ENCODE peak calls at places on chromosomes 11 and 22, in ten cellular contexts. G is PC-3, S is retina, R is fibroblast of mammary gland, L is NCI-H2107, N is erythroblast, K is NCI-H2081, H is GM03348, T is activated T-cell treated with anti-CD3 and anti-CD28 coated beads for 1 hour, U is ascending aorta. M is an unnamed sample.

GRCh38 chr11:69002743-69003231 is 10.3 kb downstream of the MRGPRF start:
- DNase-seq in K (no peak), N (no peak), G (no peak), T (no peak), L (no peak), S (no peak), U (no peak), R (no peak), H (no peak), M (no peak)

GRCh38 chr22:22087854-22088657 is 105.5 kb upstream of the TOP3B start:
- DNase-seq in S (no peak), G (no peak), U (no peak), T (no peak), H (no peak), R (no peak), K (no peak), N (no peak), L (no peak), M (no peak)

GRCh38 chr11:15707971-15708370 is 593.2 kb downstream of the INSC start:
- DNase-seq in T (no peak), U (no peak), N (no peak), K (peak), S (no peak), H (no peak), L (peak), R (no peak), G (peak), M (no peak)

GRCh38 chr11:71451596-71452353 is 1.2 kb upstream of the NADSYN1 start:
- DNase-seq in H (no peak), R (no peak), T (no peak), N (peak), G (peak), K (peak), S (peak), L (no peak), U (no peak), M (no peak)

GRCh38 chr11:11528986-11529385 is 92.8 kb downstream of the GALNT18 start:
- DNase-seq in N (no peak), K (no peak), H (no peak), G (no peak), S (no peak), L (no peak), R (no peak), U (no peak), T (no peak), M (no peak)

GRCh38 chr11:126007263-126007662 is 55.4 kb downstream of the CDON start:
- DNase-seq in S (no peak), U (no peak), K (no peak), H (peak), N (no peak), G (peak), T (no peak), L (no peak), R (peak), M (no peak)

GRCh38 chr11:12525466-12526055 is 148.2 kb downstream of the PARVA start:
- DNase-seq in U (no peak), H (no peak), R (no peak), T (no peak), K (no peak), S (no peak), G (no peak), N (no peak), L (no peak), M (no peak)

GRCh38 chr22:27331526-27332281 is 469.9 kb downstream of the MN1 start:
- DNase-seq in S (peak), G (peak), R (peak), U (peak), T (no peak), N (peak), K (peak), H (peak), L (no peak), M (no peak)

GRCh38 chr22:48581821-48582469 is 1245.7 kb downstream of the BRD1 start:
- DNase-seq in H (no peak), R (no peak), G (no peak), N (peak), T (no peak), L (no peak), U (no peak), K (no peak), S (peak), M (no peak)

GRCh38 chr11:12512132-12512531 is 134.8 kb downstream of the PARVA start:
- DNase-seq in N (no peak), U (no peak), T (no peak), H (no peak), K (no peak), G (no peak), R (no peak), S (no peak), L (no peak), M (no peak)

GRCh38 chr11:45741582-45741981 is 63.4 kb upstream of the SLC35C1 start:
- DNase-seq in N (no peak), R (no peak), T (no peak), K (no peak), L (no peak), U (no peak), G (no peak), H (no peak), S (no peak), M (no peak)

GRCh38 chr11:74268451-74268850 is 43.0 kb downstream of the P4HA3 start:
- DNase-seq in L (no peak), H (no peak), S (no peak), R (no peak), N (no peak), K (no peak), U (no peak), G (peak), T (no peak), M (no peak)

GRCh38 chr11:68756171-68756766 is 4.9 kb upstream of the TESMIN start:
- DNase-seq in U (no peak), G (peak), R (peak), N (no peak), T (no peak), S (no peak), L (no peak), H (no peak), K (no peak), M (no peak)

GRCh38 chr11:1087961-1088926 is 13.6 kb downstream of the MUC2 start:
- DNase-seq in H (no peak), L (no peak), S (no peak), N (no peak), U (no peak), G (no peak), T (no peak), K (no peak), R (no peak), M (no peak)

GRCh38 chr22:20514658-20515406 is 7.4 kb downstream of the MED15 start:
- DNase-seq in G (peak), S (no peak), N (no peak), H (peak), U (no peak), T (no peak), R (peak), K (no peak), L (no peak), M (no peak)

GRCh38 chr11:60924110-60924905 is at the start of gene TMEM132A:
- DNase-seq in R (peak), T (no peak), H (peak), S (peak), G (peak), K (peak), U (no peak), N (no peak), L (peak), M (peak)

GRCh38 chr11:15195454-15196200 is 80.9 kb downstream of the INSC start:
- DNase-seq in N (no peak), U (no peak), G (no peak), R (no peak), H (no peak), T (no peak), K (peak), L (no peak), S (no peak), M (no peak)

GRCh38 chr22:19367763-19368367 is 63.7 kb downstream of the HIRA start:
- DNase-seq in R (no peak), H (no peak), L (no peak), G (no peak), N (no peak), K (no peak), T (no peak), U (no peak), S (no peak), M (no peak)

GRCh38 chr11:44219830-44220778 is 89.8 kb downstream of the ALX4 start:
- DNase-seq in T (no peak), U (no peak), R (peak), H (no peak), L (no peak), G (peak), N (no peak), S (no peak), K (no peak), M (no peak)

GRCh38 chr22:24578355-24579241 is 14.3 kb downstream of the LRRC75B start:
- DNase-seq in L (no peak), T (no peak), R (no peak), U (no peak), N (no peak), K (no peak), H (no peak), G (peak), S (no peak), M (no peak)

GRCh38 chr22:43630451-43630850 is 181.7 kb downstream of the EFCAB6 start:
- DNase-seq in L (no peak), S (no peak), G (no peak), T (no peak), R (no peak), K (no peak), H (no peak), N (no peak), U (no peak), M (no peak)

GRCh38 chr11:26229270-26229669 is 102.7 kb upstream of the ANO3 start:
- DNase-seq in T (no peak), H (no peak), L (no peak), G (peak), N (no peak), K (no peak), S (no peak), U (no peak), R (peak), M (no peak)

M was measured in GM13976.